ENCODE peak calls at places on chromosomes 7 and 10, in four cellular contexts. J is nucleus accumbens, T is T follicular helper cell, K is astrocyte of the spinal cord. X is an unnamed sample.

GRCh38 chr10:86960863-86961434 is 2.5 kb downstream of the SNCG start:
- DNase-seq in J (no peak), T (no peak), K (no peak), X (no peak)

GRCh38 chr10:95048206-95048605 is 21.1 kb downstream of the CYP2C8 start:
- DNase-seq in J (no peak), T (no peak), K (no peak), X (no peak)

GRCh38 chr7:44310221-44310848 is 15.1 kb downstream of the CAMK2B start:
- DNase-seq in J (no peak), T (no peak), K (no peak), X (no peak)

GRCh38 chr10:4470231-4470840 is 355.7 kb upstream of the AKR1E2 start:
- DNase-seq in J (no peak), T (no peak), K (peak; percentile 80), X (no peak)

GRCh38 chr10:99524050-99524666 is 8.6 kb upstream of the NKX2-3 start:
- DNase-seq in J (no peak), T (no peak), K (no peak), X (no peak)

GRCh38 chr7:151281686-151282085 is 33.2 kb upstream of the SMARCD3 start:
- DNase-seq in J (no peak), T (no peak), K (no peak), X (no peak)

GRCh38 chr10:124290095-124290795 is 128.5 kb downstream of the OAT start:
- DNase-seq in J (no peak), T (no peak), K (peak; percentile 66), X (no peak)

GRCh38 chr10:17453377-17454091 is 861 bp downstream of the ST8SIA6 start:
- DNase-seq in J (no peak), T (peak; percentile 4), K (peak; percentile 44), X (no peak)